ENCODE peak calls at places on chromosome 4, in ten cellular contexts. One of them, this sample, is unnamed.

GRCh38 chr4:101415962-101416361 is 68.6 kb upstream of the PPP3CA start:
- DNase-seq in WERI-Rb-1: no peak
- DNase-seq in testis: no peak
- DNase-seq in brain microvascular endothelial cell: no peak
- DNase-seq in kidney: peak
- DNase-seq in endothelial cell of umbilical vein: no peak
- DNase-seq in thyroid gland: no peak
- DNase-seq in fibroblast of villous mesenchyme: no peak
- DNase-seq in heart right ventricle: no peak
- DNase-seq in coronary artery: no peak
- DNase-seq in this sample: no peak

GRCh38 chr4:187687701-187688100 is 307.9 kb upstream of the ZFP42 start:
- DNase-seq in coronary artery: no peak
- DNase-seq in fibroblast of villous mesenchyme: no peak
- DNase-seq in kidney: no peak
- DNase-seq in thyroid gland: no peak
- DNase-seq in heart right ventricle: no peak
- DNase-seq in testis: no peak
- DNase-seq in brain microvascular endothelial cell: no peak
- DNase-seq in endothelial cell of umbilical vein: no peak
- DNase-seq in WERI-Rb-1: no peak
- DNase-seq in this sample: no peak

GRCh38 chr4:142352682-142353081 is 493.4 kb downstream of the INPP4B start:
- DNase-seq in endothelial cell of umbilical vein: peak
- DNase-seq in kidney: no peak
- DNase-seq in WERI-Rb-1: no peak
- DNase-seq in coronary artery: no peak
- DNase-seq in thyroid gland: no peak
- DNase-seq in testis: no peak
- DNase-seq in heart right ventricle: no peak
- DNase-seq in brain microvascular endothelial cell: no peak
- DNase-seq in fibroblast of villous mesenchyme: no peak
- DNase-seq in this sample: no peak

GRCh38 chr4:153154010-153154975 is 50.0 kb upstream of the TRIM2 start:
- DNase-seq in kidney: no peak
- DNase-seq in heart right ventricle: no peak
- DNase-seq in endothelial cell of umbilical vein: peak
- DNase-seq in testis: no peak
- DNase-seq in fibroblast of villous mesenchyme: peak
- DNase-seq in coronary artery: no peak
- DNase-seq in brain microvascular endothelial cell: peak
- DNase-seq in thyroid gland: peak
- DNase-seq in WERI-Rb-1: no peak
- DNase-seq in this sample: peak

GRCh38 chr4:81486502-81486901 is 14.8 kb upstream of the RASGEF1B start:
- DNase-seq in coronary artery: no peak
- DNase-seq in heart right ventricle: no peak
- DNase-seq in kidney: no peak
- DNase-seq in thyroid gland: no peak
- DNase-seq in WERI-Rb-1: peak
- DNase-seq in endothelial cell of umbilical vein: no peak
- DNase-seq in fibroblast of villous mesenchyme: no peak
- DNase-seq in brain microvascular endothelial cell: no peak
- DNase-seq in testis: no peak
- DNase-seq in this sample: no peak

GRCh38 chr4:108646706-108647105 is 3.7 kb upstream of the OSTC start:
- DNase-seq in endothelial cell of umbilical vein: no peak
- DNase-seq in thyroid gland: no peak
- DNase-seq in coronary artery: no peak
- DNase-seq in heart right ventricle: no peak
- DNase-seq in fibroblast of villous mesenchyme: no peak
- DNase-seq in testis: no peak
- DNase-seq in WERI-Rb-1: no peak
- DNase-seq in brain microvascular endothelial cell: no peak
- DNase-seq in kidney: no peak
- DNase-seq in this sample: no peak

GRCh38 chr4:165464813-165465381 is 86.1 kb downstream of the CPE start:
- DNase-seq in WERI-Rb-1: no peak
- DNase-seq in brain microvascular endothelial cell: peak
- DNase-seq in fibroblast of villous mesenchyme: peak
- DNase-seq in kidney: no peak
- DNase-seq in thyroid gland: no peak
- DNase-seq in testis: peak
- DNase-seq in endothelial cell of umbilical vein: peak
- DNase-seq in coronary artery: no peak
- DNase-seq in heart right ventricle: no peak
- DNase-seq in this sample: peak

GRCh38 chr4:27145556-27145955 is 284.9 kb downstream of the STIM2 start:
- DNase-seq in fibroblast of villous mesenchyme: no peak
- DNase-seq in testis: no peak
- DNase-seq in endothelial cell of umbilical vein: no peak
- DNase-seq in brain microvascular endothelial cell: no peak
- DNase-seq in kidney: no peak
- DNase-seq in thyroid gland: no peak
- DNase-seq in coronary artery: no peak
- DNase-seq in WERI-Rb-1: no peak
- DNase-seq in heart right ventricle: no peak
- DNase-seq in this sample: no peak

GRCh38 chr4:27397886-27398285 is 537.2 kb downstream of the STIM2 start:
- DNase-seq in heart right ventricle: no peak
- DNase-seq in thyroid gland: no peak
- DNase-seq in coronary artery: no peak
- DNase-seq in fibroblast of villous mesenchyme: peak
- DNase-seq in testis: no peak
- DNase-seq in brain microvascular endothelial cell: no peak
- DNase-seq in WERI-Rb-1: no peak
- DNase-seq in kidney: no peak
- DNase-seq in endothelial cell of umbilical vein: no peak
- DNase-seq in this sample: peak

GRCh38 chr4:32991663-32992062 is 2271.5 kb downstream of the PCDH7 start:
- DNase-seq in fibroblast of villous mesenchyme: no peak
- DNase-seq in WERI-Rb-1: no peak
- DNase-seq in kidney: no peak
- DNase-seq in heart right ventricle: no peak
- DNase-seq in endothelial cell of umbilical vein: no peak
- DNase-seq in brain microvascular endothelial cell: no peak
- DNase-seq in coronary artery: no peak
- DNase-seq in thyroid gland: no peak
- DNase-seq in testis: no peak
- DNase-seq in this sample: peak

DNA sequence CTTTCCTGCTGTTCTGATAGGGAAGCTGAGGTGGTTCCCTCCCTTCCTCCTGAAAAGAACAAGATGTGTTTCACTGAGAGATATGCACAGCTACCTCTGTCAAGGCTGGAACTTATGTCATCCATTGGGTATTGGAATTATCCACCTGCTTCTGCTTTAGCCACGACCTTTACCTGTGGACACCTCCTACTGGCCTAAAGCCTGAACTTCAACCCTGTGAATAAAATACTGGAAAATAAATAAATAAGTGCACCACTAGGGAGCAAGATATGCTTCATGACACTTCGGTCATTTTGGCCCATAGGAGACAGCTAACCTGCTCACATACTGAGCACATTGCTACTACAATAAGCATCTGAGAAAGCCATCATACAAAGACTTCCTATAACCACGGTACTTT is 419.9 kb upstream of the NWD2 start:
- DNase-seq in WERI-Rb-1: no peak
- DNase-seq in endothelial cell of umbilical vein: no peak
- DNase-seq in testis: no peak
- DNase-seq in fibroblast of villous mesenchyme: no peak
- DNase-seq in coronary artery: no peak
- DNase-seq in thyroid gland: no peak
- DNase-seq in heart right ventricle: no peak
- DNase-seq in brain microvascular endothelial cell: no peak
- DNase-seq in kidney: no peak
- DNase-seq in this sample: no peak
- TF ChIP-seq CTCF in WERI-Rb-1: no peak
- TF ChIP-seq CTCF in endothelial cell of umbilical vein: no peak
- TF ChIP-seq CTCF in testis: no peak
- TF ChIP-seq CTCF in fibroblast of villous mesenchyme: no peak
- TF ChIP-seq CTCF in coronary artery: no peak
- TF ChIP-seq CTCF in thyroid gland: no peak
- TF ChIP-seq CTCF in heart right ventricle: no peak
- TF ChIP-seq CTCF in brain microvascular endothelial cell: no peak
- TF ChIP-seq CTCF in kidney: no peak
- TF ChIP-seq CTCF in this sample: no peak

GRCh38 chr4:12724520-12724919 is 759.6 kb downstream of the RAB28 start:
- DNase-seq in heart right ventricle: no peak
- DNase-seq in WERI-Rb-1: no peak
- DNase-seq in testis: no peak
- DNase-seq in fibroblast of villous mesenchyme: no peak
- DNase-seq in brain microvascular endothelial cell: no peak
- DNase-seq in kidney: no peak
- DNase-seq in endothelial cell of umbilical vein: peak
- DNase-seq in thyroid gland: no peak
- DNase-seq in coronary artery: no peak
- DNase-seq in this sample: peak

GRCh38 chr4:12729384-12729783 is 754.8 kb downstream of the RAB28 start:
- DNase-seq in kidney: no peak
- DNase-seq in coronary artery: no peak
- DNase-seq in brain microvascular endothelial cell: no peak
- DNase-seq in heart right ventricle: no peak
- DNase-seq in WERI-Rb-1: no peak
- DNase-seq in fibroblast of villous mesenchyme: peak
- DNase-seq in thyroid gland: no peak
- DNase-seq in endothelial cell of umbilical vein: peak
- DNase-seq in testis: no peak
- DNase-seq in this sample: peak

GRCh38 chr4:12723849-12724447 is 760.2 kb downstream of the RAB28 start:
- DNase-seq in brain microvascular endothelial cell: no peak
- DNase-seq in thyroid gland: no peak
- DNase-seq in testis: peak
- DNase-seq in heart right ventricle: peak
- DNase-seq in fibroblast of villous mesenchyme: no peak
- DNase-seq in WERI-Rb-1: no peak
- DNase-seq in kidney: no peak
- DNase-seq in endothelial cell of umbilical vein: no peak
- DNase-seq in coronary artery: no peak
- DNase-seq in this sample: peak
- H3K4me3 ChIP-seq in brain microvascular endothelial cell: no peak
- H3K4me3 ChIP-seq in thyroid gland: no peak
- H3K4me3 ChIP-seq in testis: no peak
- H3K4me3 ChIP-seq in heart right ventricle: no peak
- H3K4me3 ChIP-seq in fibroblast of villous mesenchyme: no peak
- H3K4me3 ChIP-seq in WERI-Rb-1: no peak
- H3K4me3 ChIP-seq in kidney: no peak
- H3K4me3 ChIP-seq in endothelial cell of umbilical vein: no peak
- H3K4me3 ChIP-seq in coronary artery: peak
- H3K4me3 ChIP-seq in this sample: peak

GRCh38 chr4:132334081-132334480 is 815.0 kb upstream of the PCDH10 start:
- DNase-seq in testis: no peak
- DNase-seq in heart right ventricle: no peak
- DNase-seq in thyroid gland: no peak
- DNase-seq in brain microvascular endothelial cell: no peak
- DNase-seq in WERI-Rb-1: no peak
- DNase-seq in fibroblast of villous mesenchyme: peak
- DNase-seq in endothelial cell of umbilical vein: no peak
- DNase-seq in coronary artery: no peak
- DNase-seq in kidney: no peak
- DNase-seq in this sample: peak

GRCh38 chr4:132328761-132329160 is 820.3 kb upstream of the PCDH10 start:
- DNase-seq in coronary artery: no peak
- DNase-seq in fibroblast of villous mesenchyme: no peak
- DNase-seq in heart right ventricle: no peak
- DNase-seq in testis: no peak
- DNase-seq in kidney: no peak
- DNase-seq in brain microvascular endothelial cell: no peak
- DNase-seq in thyroid gland: no peak
- DNase-seq in WERI-Rb-1: no peak
- DNase-seq in endothelial cell of umbilical vein: no peak
- DNase-seq in this sample: no peak

GRCh38 chr4:132333723-132334045 is 815.4 kb upstream of the PCDH10 start:
- DNase-seq in fibroblast of villous mesenchyme: peak
- DNase-seq in heart right ventricle: no peak
- DNase-seq in brain microvascular endothelial cell: peak
- DNase-seq in testis: no peak
- DNase-seq in WERI-Rb-1: no peak
- DNase-seq in thyroid gland: no peak
- DNase-seq in coronary artery: no peak
- DNase-seq in kidney: no peak
- DNase-seq in endothelial cell of umbilical vein: no peak
- DNase-seq in this sample: peak

GRCh38 chr4:132330994-132331393 is 818.1 kb upstream of the PCDH10 start:
- DNase-seq in thyroid gland: no peak
- DNase-seq in kidney: no peak
- DNase-seq in brain microvascular endothelial cell: no peak
- DNase-seq in fibroblast of villous mesenchyme: no peak
- DNase-seq in coronary artery: no peak
- DNase-seq in testis: no peak
- DNase-seq in WERI-Rb-1: no peak
- DNase-seq in heart right ventricle: no peak
- DNase-seq in endothelial cell of umbilical vein: no peak
- DNase-seq in this sample: no peak

DNA sequence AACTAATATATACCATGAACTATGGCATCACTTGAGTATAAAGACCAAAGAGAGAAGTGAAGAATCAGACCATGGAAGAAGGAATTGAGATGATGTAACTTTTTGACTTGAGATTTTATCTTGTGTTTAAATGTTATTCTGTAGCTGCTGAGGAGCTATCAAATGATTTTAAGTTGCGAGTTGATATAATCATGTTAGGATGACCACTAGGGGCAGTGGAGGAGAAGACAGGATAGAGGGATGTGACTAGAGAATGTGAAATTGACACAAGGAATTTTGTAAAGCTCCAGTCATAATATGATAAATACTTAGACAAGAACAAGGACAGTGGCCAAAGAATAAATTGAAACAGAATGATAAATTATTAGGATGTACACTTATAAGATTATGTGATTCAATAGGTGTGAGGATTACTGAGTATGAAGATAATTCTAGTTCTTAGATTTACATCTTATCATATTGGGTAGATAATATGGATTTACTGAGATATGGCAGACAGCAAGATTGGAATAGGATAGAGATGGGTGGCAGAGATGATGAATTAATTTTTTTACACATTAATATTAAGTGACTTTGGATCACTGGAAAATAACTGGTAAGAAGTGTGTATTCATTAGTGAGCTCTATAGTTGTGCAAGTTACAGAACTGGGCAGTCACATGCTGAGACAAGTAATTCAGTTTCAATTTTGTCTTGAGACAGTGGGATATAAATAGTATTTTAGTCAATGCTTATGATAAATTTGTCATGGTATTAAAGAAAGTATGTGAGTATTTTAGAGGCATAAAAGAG is 816.0 kb upstream of the PCDH10 start:
- DNase-seq in heart right ventricle: no peak
- DNase-seq in kidney: no peak
- DNase-seq in endothelial cell of umbilical vein: peak
- DNase-seq in thyroid gland: no peak
- DNase-seq in fibroblast of villous mesenchyme: peak
- DNase-seq in brain microvascular endothelial cell: no peak
- DNase-seq in coronary artery: no peak
- DNase-seq in WERI-Rb-1: no peak
- DNase-seq in testis: no peak
- DNase-seq in this sample: peak
- TF ChIP-seq CTCF in heart right ventricle: no peak
- TF ChIP-seq CTCF in kidney: no peak
- TF ChIP-seq CTCF in endothelial cell of umbilical vein: peak
- TF ChIP-seq CTCF in thyroid gland: no peak
- TF ChIP-seq CTCF in fibroblast of villous mesenchyme: peak
- TF ChIP-seq CTCF in brain microvascular endothelial cell: peak
- TF ChIP-seq CTCF in coronary artery: no peak
- TF ChIP-seq CTCF in WERI-Rb-1: peak
- TF ChIP-seq CTCF in testis: no peak
- TF ChIP-seq CTCF in this sample: peak

GRCh38 chr4:168796362-168797106 is 213.5 kb downstream of the CBR4 start:
- DNase-seq in brain microvascular endothelial cell: peak
- DNase-seq in coronary artery: peak
- DNase-seq in endothelial cell of umbilical vein: peak
- DNase-seq in thyroid gland: no peak
- DNase-seq in heart right ventricle: no peak
- DNase-seq in kidney: no peak
- DNase-seq in fibroblast of villous mesenchyme: peak
- DNase-seq in testis: no peak
- DNase-seq in WERI-Rb-1: no peak
- DNase-seq in this sample: peak
- H3K4me3 ChIP-seq in brain microvascular endothelial cell: no peak
- H3K4me3 ChIP-seq in coronary artery: no peak
- H3K4me3 ChIP-seq in endothelial cell of umbilical vein: no peak
- H3K4me3 ChIP-seq in thyroid gland: no peak
- H3K4me3 ChIP-seq in heart right ventricle: no peak
- H3K4me3 ChIP-seq in kidney: no peak
- H3K4me3 ChIP-seq in fibroblast of villous mesenchyme: no peak
- H3K4me3 ChIP-seq in testis: no peak
- H3K4me3 ChIP-seq in WERI-Rb-1: no peak
- H3K4me3 ChIP-seq in this sample: no peak

This sample was measured in fibroblast of pulmonary artery.